ENCODE peak calls at places on chromosomes 3 and 15, in seven cellular contexts. Y is HCT116; W is OCI-LY7; M is A549; L is naive thymus-derived CD4-positive, alpha-beta T cell; U is MM.1S; Q is neuronal stem cell. G is an unnamed sample.

GRCh38 chr3:108488631-108489030 is 21.8 kb downstream of the MYH15 start:
- DNase-seq in W (no peak), U (no peak), M (no peak), L (no peak), Q (no peak), Y (no peak), G (no peak)

GRCh38 chr3:160213181-160213580 is 12.0 kb upstream of the C3orf80 start:
- DNase-seq in Y (no peak), U (no peak), W (no peak), Q (no peak), M (no peak), L (no peak), G (no peak)

GRCh38 chr15:59491062-59491461 is 53.1 kb downstream of the FAM81A start:
- DNase-seq in Y (no peak), L (no peak), W (no peak), U (no peak), M (no peak), Q (no peak), G (no peak)

GRCh38 chr15:43529587-43530345 is 12.4 kb downstream of the MAP1A start:
- DNase-seq in M (no peak), U (no peak), Y (no peak), L (no peak), Q (no peak), W (no peak), G (no peak)

GRCh38 chr15:59332009-59332408 is 40.7 kb downstream of the MYO1E start:
- DNase-seq in Y (no peak), U (no peak), M (no peak), Q (no peak), W (no peak), L (no peak), G (no peak)

GRCh38 chr3:38375488-38376097 is 29.0 kb downstream of the XYLB start:
- DNase-seq in Q (no peak), Y (no peak), U (no peak), L (no peak), M (no peak), W (no peak), G (no peak)

GRCh38 chr3:37243811-37244748 is 69.7 kb upstream of the LRRFIP2 start:
- DNase-seq in W (peak; percentile 43), Q (peak; percentile 46), M (peak; percentile 56), Y (peak; percentile 44), L (peak; percentile 8), U (peak; percentile 43), G (peak; percentile 95)

GRCh38 chr15:37053070-37053653 is 47.2 kb downstream of the MEIS2 start:
- DNase-seq in Y (no peak), M (no peak), W (no peak), L (no peak), U (no peak), Q (no peak), G (no peak)

GRCh38 chr3:45078910-45079522 is 52.9 kb downstream of the CLEC3B start:
- DNase-seq in Q (no peak), L (no peak), W (no peak), U (no peak), M (peak; percentile 46), Y (peak; percentile 59), G (no peak)

GRCh38 chr3:134197681-134198261 is 52.9 kb downstream of the RYK start:
- DNase-seq in L (peak; percentile 37), Q (no peak), U (peak; percentile 59), Y (peak; percentile 39), M (peak; percentile 44), W (peak; percentile 56), G (no peak)

GRCh38 chr3:20055020-20055775 is 15.0 kb downstream of the KAT2B start:
- DNase-seq in M (no peak), L (no peak), Y (no peak), Q (no peak), U (peak; percentile 65), W (peak; percentile 62), G (no peak)
- H3K4me3 ChIP-seq in M (no peak overlapping the region), L (no peak overlapping the region), Y (no peak overlapping the region), Q (no peak overlapping the region), U (peak overlapping the region; percentile 50), W (peak overlapping the region; percentile 27), G (no peak overlapping the region)

DNA sequence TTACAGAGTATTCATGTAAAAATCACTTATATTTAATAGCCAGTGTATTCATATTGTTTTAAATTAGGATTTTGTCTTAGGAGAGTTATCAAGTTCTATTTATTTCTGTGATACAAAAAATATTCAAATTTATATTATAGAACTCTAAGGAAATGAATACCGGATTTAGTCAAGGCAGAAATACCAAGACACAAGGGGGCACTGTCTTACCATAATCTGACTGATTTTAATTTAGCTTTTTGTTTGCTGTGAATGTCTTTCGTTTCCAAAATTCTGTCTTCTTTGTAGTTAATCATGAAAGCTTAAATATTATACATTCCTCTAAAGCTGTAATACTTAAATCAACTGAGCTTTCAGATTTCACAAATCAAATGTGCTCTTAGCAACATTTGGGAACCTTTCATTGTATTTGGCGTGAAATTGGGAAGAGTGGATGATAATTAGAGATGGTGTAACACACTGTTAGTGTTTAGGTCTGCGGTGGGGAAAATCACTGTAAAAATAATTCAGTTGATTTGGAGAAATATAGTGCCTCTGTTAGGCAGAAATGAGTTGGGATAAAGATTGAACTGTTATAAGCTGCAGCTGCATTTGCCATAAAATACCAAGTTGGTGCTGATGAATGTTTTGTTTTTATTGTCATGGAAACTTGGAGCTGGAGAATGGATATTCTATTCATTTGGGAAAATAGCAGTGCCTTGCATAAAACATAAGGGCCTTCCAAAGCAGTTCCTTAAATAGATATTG is 228.1 kb downstream of the TCF12 start:
- DNase-seq in W (peak; percentile 53), L (peak; percentile 16), Y (peak; percentile 8), Q (no peak), M (peak; percentile 56), U (peak; percentile 41), G (no peak)
- H3K4me3 ChIP-seq in W (no peak overlapping the region), L (no peak overlapping the region), Y (no peak overlapping the region), Q (no peak overlapping the region), M (no peak overlapping the region), U (no peak overlapping the region), G (peak overlapping the region; percentile 26)

DNA sequence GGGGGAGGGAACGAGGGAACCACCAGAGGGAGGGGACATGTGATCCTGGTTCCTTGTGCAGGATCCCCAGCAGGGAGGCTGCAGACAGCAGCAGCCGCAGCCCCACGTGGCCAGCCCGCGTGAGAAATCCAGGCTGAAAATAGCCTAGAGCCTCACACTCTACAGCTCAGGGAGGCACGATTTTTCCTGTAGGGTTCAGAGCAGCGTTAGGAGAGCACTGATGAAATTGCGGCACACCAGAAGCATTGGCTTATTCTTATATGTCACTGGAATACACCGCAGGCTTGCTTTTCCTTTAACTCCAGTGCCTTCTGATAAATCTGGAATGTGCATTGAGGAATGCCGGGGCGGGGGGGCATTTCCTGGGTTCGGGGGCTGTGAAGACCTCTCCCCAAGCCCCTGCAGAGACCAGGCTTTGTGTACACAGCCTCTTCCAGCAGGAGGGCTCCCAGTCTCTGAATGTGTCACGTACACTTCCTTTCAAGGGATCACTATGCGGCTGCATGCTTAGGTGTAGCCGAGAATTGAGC is 193.0 kb downstream of the ATP10A start:
- DNase-seq in W (no peak), M (peak; percentile 7), L (no peak), Y (no peak), U (no peak), Q (peak; percentile 62), G (peak; percentile 90)
- H3K4me3 ChIP-seq in W (no peak overlapping the region), M (no peak overlapping the region), L (no peak overlapping the region), Y (no peak overlapping the region), U (no peak overlapping the region), Q (no peak overlapping the region), G (peak overlapping the region; percentile 5)

GRCh38 chr15:66621491-66622467 is 56.0 kb upstream of the LCTL start:
- DNase-seq in Y (no peak), L (no peak), Q (peak; percentile 41), M (no peak), U (no peak), W (no peak), G (no peak)
- H3K4me3 ChIP-seq in Y (no peak overlapping the region), L (no peak overlapping the region), Q (no peak overlapping the region), M (no peak overlapping the region), U (no peak overlapping the region), W (no peak overlapping the region), G (peak overlapping the region; percentile 48)

GRCh38 chr3:194139085-194139976 is 3.4 kb downstream of the HES1 start:
- DNase-seq in W (peak; percentile 34), Q (peak; percentile 62), U (peak; percentile 60), L (no peak), M (peak; percentile 69), Y (no peak), G (no peak)

GRCh38 chr3:194137314-194138097 is 1.6 kb downstream of the HES1 start:
- DNase-seq in W (peak; percentile 75), L (no peak), Y (no peak), M (peak; percentile 65), Q (peak; percentile 33), U (peak; percentile 95), G (peak; percentile 73)

GRCh38 chr3:194138732-194139084 is 2.8 kb downstream of the HES1 start:
- DNase-seq in L (no peak), Y (no peak), M (no peak), W (no peak), U (no peak), Q (no peak), G (no peak)

GRCh38 chr3:194136519-194137313 is 768 bp downstream of the HES1 start:
- DNase-seq in Y (no peak), L (no peak), M (peak; percentile 32), U (peak; percentile 42), Q (peak; percentile 46), W (peak; percentile 58), G (peak; percentile 91)

DNA sequence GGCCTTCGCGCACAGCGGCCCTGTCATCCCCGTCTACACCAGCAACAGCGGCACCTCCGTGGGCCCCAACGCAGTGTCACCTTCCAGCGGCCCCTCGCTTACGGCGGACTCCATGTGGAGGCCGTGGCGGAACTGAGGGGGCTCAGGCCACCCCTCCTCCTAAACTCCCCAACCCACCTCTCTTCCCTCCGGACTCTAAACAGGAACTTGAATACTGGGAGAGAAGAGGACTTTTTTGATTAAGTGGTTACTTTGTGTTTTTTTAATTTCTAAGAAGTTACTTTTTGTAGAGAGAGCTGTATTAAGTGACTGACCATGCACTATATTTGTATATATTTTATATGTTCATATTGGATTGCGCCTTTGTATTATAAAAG is 2.1 kb downstream of the HES1 start:
- DNase-seq in M (peak; percentile 37), W (no peak), U (no peak), Q (peak; percentile 42), L (no peak), Y (no peak), G (no peak)
- H3K4me3 ChIP-seq in M (peak overlapping the region; percentile 55), W (peak overlapping the region; percentile 84), U (peak overlapping the region; percentile 24), Q (peak overlapping the region; percentile 86), L (no peak overlapping the region), Y (peak overlapping the region; percentile 33), G (peak overlapping the region; percentile 67)

DNA sequence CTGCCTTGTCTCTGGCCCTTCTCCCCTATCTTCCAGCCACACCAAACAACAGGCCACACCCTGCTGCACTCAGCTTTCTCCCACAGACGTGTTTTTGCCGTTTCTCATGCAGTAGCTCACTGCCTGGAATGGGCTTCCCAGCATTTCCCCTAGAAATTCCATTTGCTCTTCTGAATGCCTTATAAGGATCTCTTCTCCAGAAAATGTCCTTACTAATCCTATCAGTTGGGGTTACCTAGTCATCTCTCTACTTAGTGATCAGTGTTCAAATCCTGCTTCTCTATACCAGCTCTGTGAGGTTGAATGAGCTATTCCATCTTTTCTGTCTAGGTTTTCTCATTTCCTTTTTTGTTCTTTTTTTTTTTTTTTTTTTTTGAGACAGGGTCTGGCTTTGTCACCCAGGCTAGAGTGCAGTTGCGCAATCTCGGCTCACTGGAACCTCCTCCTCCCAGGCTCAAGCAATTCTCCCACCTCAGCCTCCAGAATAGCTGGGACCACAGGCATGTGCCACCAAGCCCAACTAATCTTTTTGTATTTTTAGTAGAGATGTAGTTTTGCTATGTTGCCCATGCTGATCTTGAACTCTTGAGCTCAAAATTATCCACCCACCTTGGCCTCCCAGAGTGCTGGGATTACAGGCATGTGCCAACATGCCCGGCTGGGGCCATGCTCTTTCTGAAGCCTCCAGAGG is 98.2 kb upstream of the CHD2 start:
- DNase-seq in L (no peak), U (no peak), Q (no peak), W (no peak), Y (peak; percentile 71), M (peak; percentile 86), G (peak; percentile 86)
- H3K4me3 ChIP-seq in L (no peak overlapping the region), U (no peak overlapping the region), Q (no peak overlapping the region), W (no peak overlapping the region), Y (peak overlapping the region; percentile 47), M (no peak overlapping the region), G (no peak overlapping the region)

G was measured in tibial artery.